ENCODE peak calls at places on chromosomes 13 and 19, in eight cellular contexts. H is fibroblast of pulmonary artery, O is right lobe of liver, X is suprapubic skin, L is ascending aorta, G is mesothelial cell of epicardium, C is HFF-Myc, Z is H1. E is an unnamed sample.

GRCh38 chr13:97696921-97697320 is 256.6 kb upstream of the IPO5 start:
- DNase-seq in H (no peak), O (no peak), X (no peak), L (no peak), G (no peak), C (no peak), Z (no peak), E (no peak)

GRCh38 chr19:45564131-45564780 is 20.3 kb downstream of the OPA3 start:
- DNase-seq in H (no peak), O (no peak), X (no peak), L (no peak), G (no peak), C (no peak), Z (peak), E (no peak)

GRCh38 chr19:48342414-48342738 is 17.0 kb downstream of the EMP3 start:
- DNase-seq in H (no peak), O (no peak), X (no peak), L (no peak), G (no peak), C (no peak), Z (no peak), E (no peak)

GRCh38 chr19:7748756-7749155 is 1.4 kb upstream of the CD209 start:
- DNase-seq in H (peak), O (no peak), X (no peak), L (no peak), G (no peak), C (no peak), Z (peak), E (peak)

GRCh38 chr19:3507371-3508120 is 1.4 kb downstream of the FZR1 start:
- DNase-seq in H (no peak), O (no peak), X (peak), L (no peak), G (peak), C (no peak), Z (no peak), E (no peak)

GRCh38 chr13:97011446-97012131 is 17.3 kb upstream of the OXGR1 start:
- DNase-seq in H (no peak), O (no peak), X (no peak), L (no peak), G (no peak), C (no peak), Z (no peak), E (no peak)

GRCh38 chr13:27487776-27488175 is 37.4 kb upstream of the MTIF3 start:
- DNase-seq in H (no peak), O (no peak), X (no peak), L (no peak), G (no peak), C (no peak), Z (no peak), E (no peak)

GRCh38 chr19:35099155-35099896 is 16.3 kb upstream of the FXYD3 start:
- DNase-seq in H (no peak), O (no peak), X (no peak), L (no peak), G (no peak), C (no peak), Z (no peak), E (no peak)

GRCh38 chr19:40233811-40234389 is 7.4 kb upstream of the CCNP start:
- DNase-seq in H (no peak), O (no peak), X (no peak), L (no peak), G (no peak), C (no peak), Z (no peak), E (no peak)

GRCh38 chr13:90201198-90201597 is 1146.3 kb upstream of the MIR17HG start:
- DNase-seq in H (peak), O (no peak), X (no peak), L (no peak), G (no peak), C (no peak), Z (no peak), E (no peak)

GRCh38 chr19:2490659-2491058 is 14.7 kb downstream of the GADD45B start:
- DNase-seq in H (no peak), O (no peak), X (no peak), L (no peak), G (no peak), C (no peak), Z (no peak), E (no peak)

GRCh38 chr19:47109541-47110375 is 3.8 kb downstream of the ZC3H4 start:
- DNase-seq in H (peak), O (no peak), X (no peak), L (no peak), G (no peak), C (peak), Z (no peak), E (peak)

GRCh38 chr13:112655898-112656297 is 33.9 kb upstream of the ATP11A start:
- DNase-seq in H (no peak), O (no peak), X (no peak), L (no peak), G (no peak), C (no peak), Z (no peak), E (no peak)

GRCh38 chr19:38793186-38793585 is 4.2 kb downstream of the LGALS7B start:
- DNase-seq in H (peak), O (no peak), X (no peak), L (no peak), G (no peak), C (no peak), Z (no peak), E (peak)

DNA sequence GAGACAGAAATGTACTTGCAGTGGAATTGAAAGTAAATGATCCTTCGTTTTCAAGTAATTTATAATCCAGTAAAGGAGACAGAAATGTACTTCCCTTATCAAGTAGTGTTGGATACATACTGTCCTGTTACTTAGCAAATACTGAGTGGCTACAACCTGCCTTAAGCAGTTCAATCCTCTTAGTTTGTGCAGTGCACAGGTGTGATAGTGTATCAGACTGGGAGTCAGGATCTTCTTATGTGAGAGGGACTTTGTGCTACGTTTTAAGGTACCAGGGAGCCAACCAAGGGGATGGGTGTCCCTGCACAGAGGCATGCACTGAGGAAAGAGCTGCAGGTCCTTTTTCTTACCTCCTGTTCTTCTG is 111.1 kb downstream of the DNAJC3 start:
- DNase-seq in H (no peak), O (no peak), X (no peak), L (no peak), G (no peak), C (no peak), Z (no peak), E (no peak)
- TF ChIP-seq CTCF in H (no peak), O (no peak), X (no peak), L (no peak), G (no peak), C (no peak), Z (no peak), E (no peak)

GRCh38 chr13:19984430-19985218 is 26.1 kb downstream of the ZMYM2 start:
- DNase-seq in H (peak), O (no peak), X (no peak), L (no peak), G (no peak), C (peak), Z (no peak), E (peak)
- TF ChIP-seq CTCF in H (peak), O (peak), X (no peak), L (peak), G (peak), C (peak), Z (peak), E (peak)

GRCh38 chr13:33452873-33453558 is 167.5 kb upstream of the STARD13 start:
- DNase-seq in H (no peak), O (no peak), X (no peak), L (no peak), G (no peak), C (no peak), Z (no peak), E (no peak)

GRCh38 chr13:33455291-33455690 is 169.7 kb upstream of the STARD13 start:
- DNase-seq in H (no peak), O (no peak), X (no peak), L (no peak), G (no peak), C (no peak), Z (no peak), E (no peak)

GRCh38 chr13:33450956-33451709 is 165.6 kb upstream of the STARD13 start:
- DNase-seq in H (no peak), O (no peak), X (no peak), L (no peak), G (no peak), C (no peak), Z (no peak), E (no peak)

GRCh38 chr13:33453911-33454310 is 168.4 kb upstream of the STARD13 start:
- DNase-seq in H (no peak), O (no peak), X (no peak), L (no peak), G (no peak), C (no peak), Z (no peak), E (peak)

GRCh38 chr13:33454844-33455256 is 169.3 kb upstream of the STARD13 start:
- DNase-seq in H (peak), O (no peak), X (no peak), L (no peak), G (no peak), C (peak), Z (no peak), E (peak)
- TF ChIP-seq CTCF in H (no peak), O (no peak), X (no peak), L (no peak), G (no peak), C (no peak), Z (no peak), E (no peak)

DNA sequence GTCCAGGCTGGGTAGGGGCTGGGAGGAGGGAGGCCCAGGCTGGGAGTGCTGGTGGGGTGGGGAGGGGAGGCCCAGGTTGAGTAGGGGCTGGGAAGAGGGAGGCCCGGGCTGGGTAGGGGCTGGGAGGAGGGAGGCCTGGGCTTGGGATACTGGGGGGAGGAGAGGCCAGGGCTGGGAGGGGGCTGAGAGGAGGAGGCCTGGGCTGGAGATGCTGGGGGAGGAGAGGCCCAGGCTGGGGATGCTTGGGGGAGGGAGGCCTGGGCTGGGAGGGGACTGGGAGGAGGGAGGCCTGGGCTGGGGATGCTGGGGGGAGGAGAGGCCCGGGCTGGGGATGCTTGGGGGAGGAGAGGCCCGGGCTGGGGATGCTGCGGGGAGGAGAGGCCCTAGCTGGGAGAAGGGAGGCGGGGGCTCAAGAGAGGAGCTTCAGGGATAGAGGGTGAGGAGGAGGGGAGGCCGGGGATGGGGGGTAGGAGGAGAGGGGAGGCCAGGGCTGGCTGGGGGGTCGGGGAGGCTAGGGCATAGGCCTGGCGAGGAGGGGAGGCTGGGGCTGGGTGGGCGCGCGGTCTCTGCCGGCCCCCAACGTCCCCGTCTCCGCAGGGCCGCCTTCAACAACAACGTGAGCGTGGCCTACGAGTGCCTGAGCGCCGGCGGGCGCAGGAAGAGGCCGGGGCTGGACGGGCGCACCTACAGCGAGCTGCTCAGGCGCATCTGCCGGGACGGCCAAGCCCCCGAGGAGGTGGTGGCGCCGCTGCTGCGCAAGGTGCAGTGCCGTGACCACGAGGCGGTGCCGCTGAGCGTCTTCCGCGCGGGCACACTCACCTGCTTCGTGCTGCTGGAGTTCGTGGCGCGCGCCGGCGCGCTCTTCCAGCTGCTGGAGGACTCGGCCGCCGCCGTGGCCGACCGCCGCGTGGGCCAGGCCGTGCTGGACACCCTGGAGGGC is 11.3 kb downstream of the TPGS1 start:
- DNase-seq in H (peak), O (peak), X (no peak), L (no peak), G (peak), C (no peak), Z (no peak), E (no peak)
- TF ChIP-seq CTCF in H (no peak), O (no peak), X (no peak), L (no peak), G (no peak), C (no peak), Z (peak), E (no peak)